ENCODE peak calls at places on chromosomes 11 and 22, in ten cellular contexts. B, Y, W, T, I, N, F, V, D and C are unnamed samples.

GRCh38 chr11:3340025-3340424 is 38.9 kb downstream of the ZNF195 start:
- DNase-seq in F (no peak), N (no peak), W (no peak), V (peak), D (peak), I (peak), Y (no peak), T (no peak), B (peak), C (no peak)

GRCh38 chr11:65355013-65355775 is 643 bp downstream of the TIGD3 start:
- DNase-seq in D (no peak), T (peak), I (no peak), B (no peak), N (peak), Y (peak), V (no peak), F (peak), W (peak), C (peak)

GRCh38 chr22:28112548-28113043 is 193.5 kb upstream of the PITPNB start:
- DNase-seq in V (peak), Y (no peak), F (peak), T (peak), D (peak), B (peak), W (peak), I (peak), N (no peak), C (no peak)

GRCh38 chr11:75196426-75196825 is 44.1 kb upstream of the TPBGL start:
- DNase-seq in I (no peak), W (no peak), F (no peak), N (no peak), Y (no peak), T (no peak), B (no peak), V (no peak), D (no peak), C (no peak)

GRCh38 chr22:37472418-37473006 is 13.7 kb downstream of the MFNG start:
- DNase-seq in D (no peak), Y (no peak), I (no peak), B (no peak), V (peak), N (peak), T (peak), W (no peak), F (peak), C (no peak)

GRCh38 chr22:31680764-31681624 is 19.0 kb upstream of the PISD start:
- DNase-seq in D (peak), B (peak), I (no peak), T (no peak), V (peak), F (no peak), W (no peak), Y (no peak), N (peak), C (no peak)

GRCh38 chr22:49328630-49329405 is 498.9 kb downstream of the BRD1 start:
- DNase-seq in V (no peak), I (no peak), D (no peak), W (no peak), N (no peak), B (no peak), T (no peak), F (no peak), Y (no peak), C (no peak)

GRCh38 chr11:34438529-34439507 is at the start of gene CAT:
- DNase-seq in T (no peak), B (peak), Y (peak), N (peak), W (peak), F (peak), D (peak), V (peak), I (peak), C (peak)

GRCh38 chr11:132588366-132588765 is 943.9 kb downstream of the OPCML start:
- DNase-seq in V (no peak), Y (no peak), I (no peak), T (no peak), N (no peak), D (no peak), B (peak), W (no peak), F (no peak), C (no peak)

GRCh38 chr11:2402106-2402505 is 1.6 kb downstream of the TSSC4 start:
- DNase-seq in V (no peak), I (no peak), T (no peak), F (no peak), B (no peak), W (no peak), Y (no peak), N (no peak), D (no peak), C (no peak)

GRCh38 chr11:119026970-119027369 is 3.7 kb downstream of the SLC37A4 start:
- DNase-seq in I (no peak), D (no peak), W (no peak), T (no peak), N (no peak), Y (peak), B (no peak), F (no peak), V (no peak), C (no peak)

GRCh38 chr22:20439928-20440575 is 2.4 kb upstream of the SCARF2 start:
- DNase-seq in V (no peak), N (no peak), D (no peak), Y (no peak), W (no peak), I (no peak), B (no peak), T (no peak), F (no peak), C (no peak)

GRCh38 chr22:36375071-36375980 is 12.4 kb downstream of the MYH9 start:
- DNase-seq in T (no peak), B (no peak), I (no peak), F (no peak), V (no peak), Y (no peak), N (no peak), D (no peak), W (no peak), C (no peak)

GRCh38 chr11:128324531-128325141 is 262.7 kb downstream of the ETS1 start:
- DNase-seq in B (no peak), N (no peak), T (no peak), D (no peak), F (peak), I (no peak), Y (no peak), W (peak), V (no peak), C (peak)

GRCh38 chr11:93000511-93001476 is 31.3 kb downstream of the MTNR1B start:
- DNase-seq in I (peak), V (peak), N (no peak), W (no peak), B (peak), D (peak), F (no peak), T (no peak), Y (no peak), C (no peak)

GRCh38 chr11:33557201-33557600 is 143.4 kb downstream of the C11orf91 start:
- DNase-seq in B (peak), V (peak), T (no peak), N (no peak), Y (no peak), I (no peak), F (no peak), W (no peak), D (peak), C (no peak)

GRCh38 chr11:133951484-133952198 is 5.1 kb downstream of the IGSF9B start:
- DNase-seq in N (no peak), D (peak), Y (no peak), B (peak), T (peak), I (no peak), V (peak), F (no peak), W (no peak), C (no peak)

GRCh38 chr11:20253796-20254195 is 93.5 kb upstream of the DBX1 start:
- DNase-seq in N (no peak), B (no peak), T (no peak), V (no peak), F (no peak), W (no peak), I (no peak), Y (no peak), D (no peak), C (no peak)

GRCh38 chr22:42721045-42721434 is 370 bp upstream of the A4GALT start:
- DNase-seq in Y (no peak), N (no peak), T (peak), I (no peak), D (no peak), F (no peak), B (no peak), W (no peak), V (no peak), C (no peak)

GRCh38 chr22:31394326-31394725 is 5.1 kb upstream of the DRG1 start:
- DNase-seq in D (peak), T (no peak), F (no peak), B (no peak), W (no peak), I (no peak), N (no peak), V (no peak), Y (no peak), C (no peak)

GRCh38 chr22:43847376-43848289 is 14.7 kb downstream of the SULT4A1 start:
- DNase-seq in D (no peak), Y (no peak), T (no peak), I (no peak), N (no peak), W (no peak), V (no peak), B (no peak), F (no peak), C (no peak)

GRCh38 chr11:101096036-101096704 is 33.4 kb downstream of the PGR start:
- DNase-seq in N (no peak), B (no peak), D (peak), Y (no peak), W (no peak), I (no peak), V (peak), F (peak), T (no peak), C (no peak)

GRCh38 chr11:109629734-109630133 is 207.7 kb downstream of the C11orf87 start:
- DNase-seq in N (no peak), B (no peak), F (no peak), W (no peak), D (no peak), Y (no peak), I (no peak), V (no peak), T (no peak), C (no peak)

GRCh38 chr11:7538023-7538422 is 24.2 kb downstream of the PPFIBP2 start:
- DNase-seq in D (no peak), B (no peak), V (no peak), F (no peak), N (peak), Y (no peak), W (no peak), I (no peak), T (no peak), C (no peak)

GRCh38 chr22:19937616-19938473 is 3.7 kb upstream of the COMT start:
- DNase-seq in B (peak), I (no peak), F (no peak), Y (no peak), T (no peak), N (no peak), W (no peak), D (no peak), V (peak), C (no peak)

GRCh38 chr11:61907282-61907681 is 10.1 kb downstream of the RAB3IL1 start:
- DNase-seq in Y (peak), N (no peak), B (no peak), V (no peak), I (no peak), W (no peak), D (no peak), T (peak), F (no peak), C (no peak)

GRCh38 chr11:57881647-57882046 is 120.0 kb downstream of the CTNND1 start:
- DNase-seq in N (no peak), Y (no peak), W (peak), I (no peak), D (no peak), T (no peak), V (no peak), F (no peak), B (no peak), C (no peak)

GRCh38 chr11:57890521-57890920 is 128.9 kb downstream of the CTNND1 start:
- DNase-seq in T (no peak), B (no peak), V (no peak), Y (no peak), W (no peak), D (no peak), F (no peak), I (no peak), N (no peak), C (no peak)

GRCh38 chr11:57883630-57884029 is 122.0 kb downstream of the CTNND1 start:
- DNase-seq in T (no peak), B (no peak), N (no peak), I (no peak), W (no peak), Y (no peak), D (no peak), V (no peak), F (no peak), C (no peak)

GRCh38 chr11:57888385-57888784 is 126.8 kb downstream of the CTNND1 start:
- DNase-seq in Y (no peak), T (no peak), D (no peak), F (no peak), I (no peak), N (no peak), W (no peak), B (no peak), V (no peak), C (no peak)

DNA sequence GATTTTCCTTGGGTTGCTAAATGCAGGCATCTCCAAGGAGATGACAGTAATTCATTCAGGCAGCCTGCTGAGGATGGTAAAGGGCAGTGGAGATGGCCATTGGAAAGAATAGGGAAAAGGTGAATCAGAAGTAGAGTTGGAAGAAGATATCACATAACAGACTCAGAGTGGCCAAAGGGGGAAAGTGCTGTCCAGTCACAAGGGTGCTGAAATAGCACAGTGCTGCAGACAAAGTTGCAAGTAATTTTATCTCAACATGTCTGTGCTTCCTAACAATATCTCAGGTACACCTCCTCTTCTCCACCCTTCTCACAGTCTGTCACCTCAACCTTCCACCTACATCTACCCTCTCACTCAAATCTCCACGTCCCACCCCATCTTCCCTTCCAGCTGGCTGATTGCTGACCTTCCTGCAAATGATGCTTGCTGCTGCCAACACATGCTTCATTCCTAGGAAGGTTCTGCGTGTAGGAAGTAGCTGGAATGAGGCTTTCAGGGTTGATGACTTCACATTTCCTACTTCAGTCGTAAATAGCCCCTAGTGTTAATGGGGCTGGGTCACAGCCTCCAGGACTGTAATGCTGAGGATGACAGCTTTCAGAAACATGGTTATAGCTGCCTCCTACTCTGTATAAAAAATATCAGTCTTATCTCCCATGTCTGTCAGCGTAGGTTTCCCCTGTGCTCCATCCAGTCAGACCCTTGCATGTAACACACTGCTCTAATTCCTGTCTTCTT is 123.9 kb downstream of the CTNND1 start:
- DNase-seq in V (peak), D (peak), B (peak), F (peak), N (no peak), Y (no peak), W (peak), I (no peak), T (peak), C (no peak)
- H3K4me3 ChIP-seq in V (no peak), D (no peak), B (no peak), F (no peak), N (no peak), Y (no peak), W (no peak), I (no peak), T (no peak), C (no peak)

GRCh38 chr11:69295995-69296889 is 2.3 kb downstream of the MYEOV start:
- DNase-seq in V (peak), I (no peak), Y (peak), F (no peak), T (no peak), N (no peak), B (no peak), D (peak), W (no peak), C (no peak)
- H3K4me3 ChIP-seq in V (no peak), I (no peak), Y (no peak), F (no peak), T (no peak), N (no peak), B (no peak), D (no peak), W (no peak), C (peak)

GRCh38 chr11:72943664-72944063 is 129.5 kb downstream of the ATG16L2 start:
- DNase-seq in T (no peak), D (no peak), V (no peak), Y (no peak), B (no peak), W (no peak), N (no peak), F (no peak), I (no peak), C (no peak)
- H3K4me3 ChIP-seq in T (no peak), D (no peak), V (no peak), Y (no peak), B (no peak), W (no peak), N (no peak), F (no peak), I (no peak), C (no peak)

DNA sequence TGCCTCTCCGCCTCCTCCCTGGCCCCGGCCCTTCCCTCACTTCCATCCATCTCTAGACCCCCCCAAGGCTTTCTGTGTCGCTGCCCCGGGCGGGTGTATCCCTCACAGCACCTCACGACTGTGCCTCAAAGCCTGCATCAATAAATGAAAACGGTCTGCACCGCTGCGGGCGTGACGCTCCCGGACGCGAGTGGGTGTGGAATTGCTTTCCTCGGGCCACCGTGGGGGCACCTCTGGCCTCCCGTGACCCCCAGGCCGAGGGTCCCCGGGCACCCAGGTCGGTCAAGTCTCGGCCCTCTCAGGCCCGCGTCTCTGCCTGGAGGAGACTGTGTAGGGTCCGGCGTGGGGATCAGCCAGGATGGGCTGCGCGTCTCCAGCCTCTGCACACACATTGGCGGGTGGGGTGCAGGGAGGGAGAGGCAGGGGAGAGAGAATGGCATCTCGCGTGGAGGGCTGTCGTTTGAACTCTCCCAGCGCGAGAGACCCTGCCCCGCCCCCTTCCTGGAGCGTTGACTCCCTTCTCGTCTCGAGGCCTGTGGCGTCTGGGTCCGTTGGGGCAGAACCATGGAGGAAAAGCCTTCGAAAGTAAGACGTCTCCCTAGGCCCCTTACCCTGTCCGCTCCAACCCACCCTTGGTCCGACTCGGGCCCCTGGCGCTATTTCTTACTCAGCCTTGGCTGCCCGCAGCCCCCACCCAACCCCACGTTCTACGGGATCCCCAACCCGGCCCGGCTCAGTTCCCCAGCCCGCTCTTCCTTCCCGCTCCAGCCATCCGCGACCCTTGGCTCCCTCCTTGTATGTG is at the start of gene CATSPERZ:
- DNase-seq in V (no peak), B (no peak), F (no peak), N (no peak), T (no peak), W (no peak), D (no peak), I (no peak), Y (no peak), C (no peak)
- H3K4me3 ChIP-seq in V (peak), B (peak), F (peak), N (peak), T (peak), W (no peak), D (peak), I (peak), Y (peak), C (peak)